ENCODE peak calls at places on chromosomes 1 and 21, in six cellular contexts. O, I, K, M, W and D are unnamed samples.

GRCh38 chr1:19496529-19496877 is 11.2 kb upstream of the CAPZB start:
- DNase-seq in W (no peak), I (no peak), O (no peak), K (no peak), M (no peak), D (no peak)

GRCh38 chr1:211985556-211986264 is 49.6 kb downstream of the INTS7 start:
- DNase-seq in M (no peak), K (no peak), O (no peak), I (no peak), W (no peak), D (no peak)

GRCh38 chr21:38955495-38955894 is 149.8 kb downstream of the ETS2 start:
- DNase-seq in I (no peak), M (no peak), W (no peak), O (no peak), K (no peak), D (no peak)

GRCh38 chr1:235972316-235973090 is 92.4 kb downstream of the NID1 start:
- DNase-seq in O (no peak), K (no peak), M (no peak), W (peak), I (peak), D (no peak)

GRCh38 chr1:69373520-69373919 is 194.2 kb upstream of the LRRC7 start:
- DNase-seq in W (no peak), I (no peak), K (no peak), M (no peak), O (no peak), D (no peak)

GRCh38 chr1:11498956-11499824 is 20.2 kb downstream of the DISP3 start:
- DNase-seq in W (no peak), M (no peak), I (no peak), O (peak), K (no peak), D (no peak)

GRCh38 chr1:3002349-3003038 is 18.8 kb upstream of the ACTRT2 start:
- DNase-seq in I (no peak), O (no peak), M (no peak), W (no peak), K (no peak), D (no peak)

GRCh38 chr1:208107817-208108608 is 136.2 kb downstream of the PLXNA2 start:
- DNase-seq in I (peak), M (peak), K (no peak), W (peak), O (no peak), D (no peak)